ENCODE peak calls at places on chromosomes 3 and 15, in ten cellular contexts. J, N, E, R, W, G, F, S, C and V are unnamed samples.

GRCh38 chr3:128051459-128051836 is 789 bp upstream of the SEC61A1 start:
- DNase-seq in J (no peak), N (no peak), E (peak), R (peak), W (no peak), G (no peak), F (no peak), S (no peak), C (no peak), V (no peak)

GRCh38 chr15:93180656-93181055 is 91.6 kb upstream of the RGMA start:
- DNase-seq in J (no peak), N (no peak), E (no peak), R (no peak), W (no peak), G (no peak), F (no peak), S (no peak), C (no peak), V (no peak)

GRCh38 chr3:174028673-174029072 is 631.1 kb downstream of the NLGN1 start:
- DNase-seq in J (no peak), N (no peak), E (no peak), R (no peak), W (no peak), G (no peak), F (no peak), S (no peak), C (no peak), V (no peak)

GRCh38 chr3:146561879-146562278 is 17.5 kb upstream of the PLSCR1 start:
- DNase-seq in J (no peak), N (no peak), E (no peak), R (no peak), W (no peak), G (no peak), F (no peak), S (no peak), C (no peak), V (no peak)

GRCh38 chr3:158991146-158991705 is 189.4 kb downstream of the MFSD1 start:
- DNase-seq in J (no peak), N (no peak), E (no peak), R (no peak), W (peak), G (no peak), F (no peak), S (no peak), C (no peak), V (no peak)

GRCh38 chr3:1275495-1275894 is 182.7 kb downstream of the CNTN6 start:
- DNase-seq in J (no peak), N (no peak), E (no peak), R (no peak), W (peak), G (no peak), F (no peak), S (peak), C (peak), V (no peak)

GRCh38 chr3:157237886-157238285 is 77.9 kb upstream of the CCNL1 start:
- DNase-seq in J (no peak), N (no peak), E (no peak), R (no peak), W (no peak), G (no peak), F (no peak), S (no peak), C (no peak), V (no peak)

GRCh38 chr3:129777806-129778205 is 115.7 kb downstream of the TMCC1 start:
- DNase-seq in J (no peak), N (no peak), E (no peak), R (peak), W (no peak), G (no peak), F (no peak), S (no peak), C (no peak), V (no peak)

GRCh38 chr3:34947849-34948248 is 691.5 kb upstream of the ARPP21 start:
- DNase-seq in J (no peak), N (no peak), E (no peak), R (no peak), W (no peak), G (no peak), F (no peak), S (no peak), C (no peak), V (no peak)

GRCh38 chr3:108090066-108090700 is 648 bp downstream of the CD47 start:
- DNase-seq in J (peak), N (peak), E (peak), R (peak), W (peak), G (peak), F (peak), S (peak), C (peak), V (no peak)

GRCh38 chr3:11548721-11549131 is 95.0 kb downstream of the VGLL4 start:
- DNase-seq in J (no peak), N (no peak), E (peak), R (peak), W (no peak), G (no peak), F (no peak), S (no peak), C (no peak), V (no peak)

GRCh38 chr15:92807971-92808571 is 92.1 kb upstream of the CHD2 start:
- DNase-seq in J (no peak), N (peak), E (no peak), R (no peak), W (no peak), G (peak), F (no peak), S (no peak), C (peak), V (peak)

GRCh38 chr3:23202203-23202920 is 765 bp upstream of the UBE2E2 start:
- DNase-seq in J (no peak), N (no peak), E (peak), R (peak), W (no peak), G (peak), F (no peak), S (no peak), C (peak), V (no peak)

GRCh38 chr3:194176274-194176991 is 40.5 kb downstream of the HES1 start:
- DNase-seq in J (no peak), N (no peak), E (no peak), R (no peak), W (no peak), G (no peak), F (no peak), S (no peak), C (no peak), V (no peak)

GRCh38 chr3:21729331-21729730 is 21.7 kb downstream of the ZNF385D start:
- DNase-seq in J (no peak), N (no peak), E (no peak), R (no peak), W (no peak), G (no peak), F (no peak), S (no peak), C (no peak), V (no peak)

GRCh38 chr15:48062476-48062875 is 58.3 kb upstream of the SLC24A5 start:
- DNase-seq in J (no peak), N (no peak), E (peak), R (peak), W (peak), G (no peak), F (no peak), S (no peak), C (no peak), V (no peak)

GRCh38 chr15:25515633-25516032 is 76.8 kb upstream of the UBE3A start:
- DNase-seq in J (no peak), N (no peak), E (no peak), R (no peak), W (no peak), G (no peak), F (no peak), S (no peak), C (no peak), V (no peak)

GRCh38 chr3:143267984-143268383 is 148.4 kb downstream of the CHST2 start:
- DNase-seq in J (no peak), N (no peak), E (peak), R (no peak), W (no peak), G (no peak), F (no peak), S (no peak), C (no peak), V (no peak)

GRCh38 chr3:138846350-138846756 is 11.6 kb upstream of the PIK3CB start:
- DNase-seq in J (no peak), N (no peak), E (no peak), R (no peak), W (no peak), G (no peak), F (no peak), S (no peak), C (peak), V (no peak)

GRCh38 chr3:9439331-9439730 is 41.9 kb downstream of the SETD5 start:
- DNase-seq in J (no peak), N (no peak), E (no peak), R (no peak), W (no peak), G (no peak), F (no peak), S (no peak), C (no peak), V (no peak)

GRCh38 chr15:67843092-67843501 is 3.3 kb upstream of the RNU6-1 start:
- DNase-seq in J (no peak), N (no peak), E (no peak), R (no peak), W (no peak), G (no peak), F (no peak), S (no peak), C (no peak), V (no peak)

GRCh38 chr3:9214599-9214998 is 34.8 kb downstream of the SRGAP3 start:
- DNase-seq in J (no peak), N (no peak), E (peak), R (peak), W (no peak), G (no peak), F (no peak), S (no peak), C (no peak), V (no peak)

GRCh38 chr15:72227192-72227586 is 3.8 kb downstream of the PKM start:
- DNase-seq in J (peak), N (peak), E (no peak), R (peak), W (no peak), G (peak), F (no peak), S (no peak), C (peak), V (no peak)

GRCh38 chr3:81723732-81724313 is 37.6 kb downstream of the GBE1 start:
- DNase-seq in J (no peak), N (no peak), E (no peak), R (peak), W (no peak), G (no peak), F (no peak), S (no peak), C (no peak), V (no peak)

GRCh38 chr3:158731938-158732855 is at the start of gene RARRES1:
- DNase-seq in J (peak), N (peak), E (peak), R (peak), W (peak), G (peak), F (peak), S (peak), C (no peak), V (no peak)

GRCh38 chr3:111785034-111785433 is 74.0 kb upstream of the PHLDB2 start:
- DNase-seq in J (no peak), N (no peak), E (no peak), R (no peak), W (no peak), G (no peak), F (no peak), S (no peak), C (no peak), V (no peak)

GRCh38 chr3:15052335-15053242 is 12.5 kb downstream of the MRPS25 start:
- DNase-seq in J (no peak), N (no peak), E (no peak), R (no peak), W (no peak), G (no peak), F (no peak), S (no peak), C (no peak), V (no peak)

GRCh38 chr3:40679289-40679688 is 154.5 kb downstream of the ZNF621 start:
- DNase-seq in J (no peak), N (no peak), E (no peak), R (no peak), W (no peak), G (no peak), F (no peak), S (no peak), C (no peak), V (no peak)

GRCh38 chr15:95132774-95133173 is 901.4 kb downstream of the MCTP2 start:
- DNase-seq in J (no peak), N (no peak), E (peak), R (peak), W (no peak), G (no peak), F (no peak), S (no peak), C (no peak), V (no peak)

GRCh38 chr3:114557791-114558190 is 264.0 kb downstream of the TIGIT start:
- DNase-seq in J (no peak), N (no peak), E (no peak), R (no peak), W (no peak), G (no peak), F (no peak), S (no peak), C (no peak), V (no peak)

GRCh38 chr3:31412832-31413231 is 119.9 kb upstream of the STT3B start:
- DNase-seq in J (no peak), N (no peak), E (no peak), R (no peak), W (no peak), G (no peak), F (no peak), S (no peak), C (no peak), V (no peak)

GRCh38 chr3:107598926-107599754 is 76.4 kb downstream of the BBX start:
- DNase-seq in J (peak), N (peak), E (peak), R (peak), W (peak), G (peak), F (peak), S (peak), C (peak), V (peak)

GRCh38 chr15:28012231-28012630 is 86.9 kb downstream of the OCA2 start:
- DNase-seq in J (no peak), N (no peak), E (no peak), R (no peak), W (no peak), G (no peak), F (no peak), S (no peak), C (no peak), V (no peak)

GRCh38 chr15:69861331-69862171 is 236.2 kb downstream of the TLE3 start:
- DNase-seq in J (no peak), N (no peak), E (peak), R (no peak), W (no peak), G (no peak), F (no peak), S (no peak), C (no peak), V (no peak)

GRCh38 chr3:13567684-13568514 is 19.0 kb downstream of the FBLN2 start:
- DNase-seq in J (no peak), N (no peak), E (no peak), R (no peak), W (no peak), G (no peak), F (no peak), S (no peak), C (no peak), V (no peak)

GRCh38 chr3:139738697-139739096 is 60.9 kb upstream of the NMNAT3 start:
- DNase-seq in J (no peak), N (no peak), E (no peak), R (no peak), W (no peak), G (no peak), F (no peak), S (no peak), C (no peak), V (no peak)

GRCh38 chr15:92124669-92125068 is 269.0 kb upstream of the ST8SIA2 start:
- DNase-seq in J (no peak), N (no peak), E (no peak), R (no peak), W (no peak), G (no peak), F (no peak), S (peak), C (no peak), V (no peak)

GRCh38 chr3:178680037-178680436 is 143.8 kb downstream of the KCNMB2 start:
- DNase-seq in J (no peak), N (no peak), E (no peak), R (no peak), W (no peak), G (no peak), F (no peak), S (no peak), C (no peak), V (no peak)

GRCh38 chr3:141426404-141427034 is 58.2 kb downstream of the ZBTB38 start:
- DNase-seq in J (no peak), N (no peak), E (no peak), R (peak), W (no peak), G (peak), F (no peak), S (peak), C (no peak), V (no peak)

GRCh38 chr3:39000008-39000450 is 51.7 kb downstream of the SCN11A start:
- DNase-seq in J (no peak), N (no peak), E (peak), R (peak), W (peak), G (no peak), F (no peak), S (no peak), C (peak), V (peak)